ENCODE peak calls at places on chromosome 18, in five cellular contexts. Q is heart right ventricle, N is ovary, J is A549, I is K562. U is an unnamed sample.

GRCh38 chr18:68482815-68483214 is 232.1 kb downstream of the TMX3 start:
- DNase-seq in N (no peak), J (no peak), I (no peak), Q (no peak), U (no peak)

GRCh38 chr18:8721716-8722115 is 16.4 kb downstream of the MTCL1 start:
- DNase-seq in I (no peak), N (no peak), Q (no peak), J (peak), U (no peak)

GRCh38 chr18:73677458-73677857 is 470.2 kb downstream of the FBXO15 start:
- DNase-seq in N (no peak), J (no peak), I (no peak), Q (no peak), U (no peak)

GRCh38 chr18:22817844-22818243 is 115.3 kb upstream of the RBBP8 start:
- DNase-seq in J (no peak), Q (no peak), I (no peak), N (no peak), U (no peak)

GRCh38 chr18:42365550-42365949 is 410.5 kb downstream of the PIK3C3 start:
- DNase-seq in J (no peak), N (no peak), Q (no peak), I (no peak), U (no peak)

GRCh38 chr18:79378416-79379250 is 17.1 kb upstream of the NFATC1 start:
- DNase-seq in I (peak), J (peak), N (peak), Q (peak), U (peak)

GRCh38 chr18:59172664-59173249 is 33.1 kb downstream of the SEC11C start:
- DNase-seq in Q (no peak), J (no peak), I (no peak), N (no peak), U (no peak)

GRCh38 chr18:77077836-77078456 is 54.6 kb downstream of the MBP start:
- DNase-seq in N (no peak), Q (no peak), J (no peak), I (no peak), U (no peak)

GRCh38 chr18:23669202-23669766 is 6.6 kb upstream of the ANKRD29 start:
- DNase-seq in Q (no peak), J (no peak), I (no peak), N (no peak), U (no peak)

GRCh38 chr18:62713651-62714247 is 1.6 kb upstream of the PHLPP1 start:
- DNase-seq in Q (no peak), J (no peak), N (peak), I (no peak), U (no peak)

GRCh38 chr18:13381907-13382682 is 163.5 kb downstream of the LDLRAD4 start:
- DNase-seq in Q (peak), I (no peak), N (peak), J (peak), U (peak)

GRCh38 chr18:44788334-44788733 is 107.6 kb downstream of the SETBP1 start:
- DNase-seq in I (no peak), Q (no peak), J (no peak), N (no peak), U (no peak)
- H3K27ac ChIP-seq in I (no peak), Q (no peak), J (no peak), N (no peak), U (no peak)

GRCh38 chr18:55416791-55417190 is 171.2 kb downstream of the TCF4 start:
- DNase-seq in I (no peak), J (no peak), N (no peak), Q (no peak), U (no peak)

GRCh38 chr18:55414475-55414874 is 173.5 kb downstream of the TCF4 start:
- DNase-seq in I (no peak), N (no peak), J (no peak), Q (no peak), U (no peak)

GRCh38 chr18:55418439-55418838 is 169.6 kb downstream of the TCF4 start:
- DNase-seq in N (no peak), J (no peak), Q (no peak), I (no peak), U (no peak)

GRCh38 chr18:55413474-55413873 is 174.5 kb downstream of the TCF4 start:
- DNase-seq in I (no peak), N (no peak), Q (no peak), J (no peak), U (no peak)

GRCh38 chr18:55415258-55415871 is 172.6 kb downstream of the TCF4 start:
- DNase-seq in N (peak), J (peak), I (peak), Q (peak), U (peak)
- TF ChIP-seq CTCF in N (peak), J (peak), I (peak), Q (peak), U (peak)

GRCh38 chr18:35413163-35413511 is 36.0 kb upstream of the ZNF396 start:
- DNase-seq in J (no peak), I (no peak), Q (no peak), N (no peak), U (no peak)

GRCh38 chr18:35407871-35408481 is 30.8 kb upstream of the ZNF396 start:
- DNase-seq in N (no peak), Q (peak), J (peak), I (peak), U (no peak)

GRCh38 chr18:35410561-35410960 is 33.4 kb upstream of the ZNF396 start:
- DNase-seq in I (no peak), J (no peak), N (no peak), Q (no peak), U (no peak)

GRCh38 chr18:35408843-35409261 is 31.7 kb upstream of the ZNF396 start:
- DNase-seq in J (no peak), I (no peak), Q (no peak), N (no peak), U (no peak)

DNA sequence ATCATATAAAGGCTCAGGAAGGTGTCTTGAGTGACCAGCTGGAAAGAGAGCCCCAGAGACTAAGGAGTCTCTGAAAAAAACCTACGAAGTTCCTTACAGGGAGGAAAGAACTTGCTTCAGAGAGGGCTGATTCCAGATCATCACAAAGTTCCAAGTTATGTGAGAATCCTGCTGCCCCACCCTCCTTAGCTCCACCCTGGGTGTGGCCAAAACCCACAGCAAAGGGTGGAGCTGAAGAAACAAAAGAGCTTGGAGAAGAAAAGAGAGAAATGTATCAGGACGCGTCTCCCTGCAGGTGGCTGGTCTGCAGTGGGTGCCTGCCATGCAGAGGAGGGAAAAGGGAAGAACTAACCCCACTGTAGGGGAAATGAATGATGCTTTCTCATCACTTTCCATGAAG is 32.8 kb upstream of the ZNF396 start:
- DNase-seq in J (peak), N (no peak), I (peak), Q (no peak), U (no peak)
- H3K27ac ChIP-seq in J (peak), N (no peak), I (no peak), Q (no peak), U (no peak)

GRCh38 chr18:1002653-1003178 is 98.0 kb downstream of the ADCYAP1 start:
- DNase-seq in I (no peak), J (no peak), Q (no peak), N (no peak), U (no peak)
- TF ChIP-seq CTCF in I (no peak), J (no peak), Q (no peak), N (no peak), U (no peak)

GRCh38 chr18:48136544-48137353 is 206.3 kb upstream of the SMAD2 start:
- DNase-seq in J (no peak), I (no peak), Q (no peak), N (peak), U (no peak)
- H3K27ac ChIP-seq in J (no peak), I (no peak), Q (no peak), N (peak), U (peak)

DNA sequence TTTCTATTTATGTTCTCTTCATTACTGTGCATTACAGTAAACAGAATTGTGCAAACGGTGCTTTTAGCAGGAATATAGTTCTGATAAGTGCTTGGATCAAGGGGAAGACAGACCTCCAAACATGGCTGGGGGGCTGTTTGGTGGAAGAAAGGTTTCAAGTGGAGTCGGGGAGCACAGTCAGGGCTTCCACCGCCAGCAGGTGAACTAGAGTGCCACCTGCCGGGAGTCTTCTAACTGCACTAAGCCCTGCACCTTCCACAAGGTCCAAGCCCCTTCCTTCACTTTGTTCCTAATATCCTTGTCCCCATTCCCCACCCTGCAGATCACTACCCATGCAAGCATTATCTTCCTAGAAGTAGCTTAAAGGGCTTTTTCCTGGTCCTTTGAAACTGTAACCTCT is 11.1 kb downstream of the ONECUT2 start:
- DNase-seq in I (peak), Q (no peak), J (peak), N (no peak), U (no peak)
- TF ChIP-seq CTCF in I (peak), Q (no peak), J (peak), N (no peak), U (peak)

DNA sequence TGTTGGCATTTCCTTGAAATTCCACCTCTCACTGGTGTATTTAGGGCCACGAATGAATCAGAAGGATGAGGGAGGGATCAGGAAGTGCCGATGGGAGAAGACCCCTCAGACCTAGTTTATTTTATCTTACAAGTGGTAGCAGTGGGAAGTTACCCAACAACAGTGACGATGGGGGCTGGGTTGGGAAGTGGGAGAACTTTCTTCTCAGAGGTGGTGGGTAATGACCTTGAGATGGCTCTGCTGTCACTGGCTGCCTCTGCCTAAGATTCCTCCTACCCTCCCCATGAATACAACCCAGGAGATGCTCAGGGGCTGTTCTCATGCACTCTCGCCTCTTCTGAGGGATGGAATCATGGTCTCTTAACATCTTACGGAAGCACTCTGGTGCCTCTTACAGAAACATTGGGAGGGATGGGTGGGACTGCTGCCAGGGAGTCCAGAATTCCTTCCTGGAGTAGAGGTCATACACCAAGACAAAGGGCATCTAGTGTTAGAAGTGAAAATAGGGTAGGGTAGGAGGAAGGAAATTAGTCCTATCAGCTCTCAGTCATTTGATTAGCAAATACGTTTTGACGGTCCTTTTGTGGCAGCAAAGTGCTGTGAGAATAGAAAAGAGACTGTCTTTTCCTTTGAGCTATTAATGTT is 58.4 kb upstream of the TXNDC2 start:
- DNase-seq in J (no peak), N (no peak), I (no peak), Q (no peak), U (no peak)
- H3K27ac ChIP-seq in J (peak), N (no peak), I (peak), Q (peak), U (peak)

DNA sequence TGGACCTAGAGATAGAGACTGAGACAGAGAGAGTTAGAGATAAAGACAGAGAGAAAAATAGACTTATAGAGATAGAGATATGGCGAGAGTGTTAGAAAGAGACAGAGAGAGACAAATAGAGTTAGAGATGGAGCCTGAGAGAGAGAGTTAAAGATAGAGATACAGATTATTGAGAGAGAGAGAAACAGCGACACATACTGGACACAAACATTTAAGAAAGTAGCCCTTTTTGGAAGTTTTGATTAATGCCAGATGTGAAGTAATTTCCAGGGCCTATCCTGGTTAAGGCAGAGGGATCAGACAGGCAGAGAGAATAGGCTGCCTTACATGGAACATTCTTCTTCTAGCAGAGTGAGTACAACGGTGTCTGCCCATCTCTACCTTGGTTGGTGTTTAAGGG is 311.6 kb upstream of the CDH7 start:
- DNase-seq in N (no peak), J (peak), Q (no peak), I (no peak), U (no peak)
- TF ChIP-seq CTCF in N (no peak), J (no peak), Q (no peak), I (no peak), U (no peak)

GRCh38 chr18:58104071-58104470 is 60.0 kb downstream of the NEDD4L start:
- DNase-seq in J (no peak), Q (no peak), I (no peak), N (no peak), U (no peak)

GRCh38 chr18:58105908-58106673 is 62.1 kb downstream of the NEDD4L start:
- DNase-seq in N (no peak), I (no peak), J (no peak), Q (no peak), U (no peak)

GRCh38 chr18:58105206-58105907 is 61.3 kb downstream of the NEDD4L start:
- DNase-seq in Q (no peak), N (no peak), J (no peak), I (no peak), U (no peak)

GRCh38 chr18:58109251-58109650 is 65.2 kb downstream of the NEDD4L start:
- DNase-seq in I (no peak), J (no peak), Q (no peak), N (no peak), U (no peak)

DNA sequence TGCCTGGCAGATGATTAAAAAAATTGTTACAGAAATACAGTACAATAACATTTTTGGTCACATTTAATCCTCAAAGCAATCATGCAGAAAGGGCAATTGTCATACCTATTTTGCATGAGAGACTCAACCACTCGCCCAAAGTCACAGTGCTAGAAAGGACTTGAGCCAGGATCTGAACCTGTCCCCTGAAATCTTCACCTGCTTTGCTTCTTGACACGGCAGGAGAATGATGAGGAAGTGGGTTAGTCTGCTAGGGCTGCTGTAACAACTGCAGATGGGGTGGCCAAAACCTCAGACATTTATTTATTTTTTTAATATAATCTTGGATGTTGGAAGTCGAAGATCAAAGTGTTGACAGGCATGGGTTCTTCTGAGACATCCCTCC is 62.6 kb downstream of the NEDD4L start:
- DNase-seq in Q (no peak), N (no peak), I (no peak), J (no peak), U (no peak)
- H3K27ac ChIP-seq in Q (no peak), N (no peak), I (no peak), J (no peak), U (no peak)

GRCh38 chr18:6875764-6876163 is 146.2 kb downstream of the ARHGAP28 start:
- DNase-seq in Q (no peak), N (no peak), J (no peak), I (no peak), U (no peak)

GRCh38 chr18:6876646-6877045 is 147.1 kb downstream of the ARHGAP28 start:
- DNase-seq in Q (no peak), J (no peak), I (no peak), N (no peak), U (no peak)

GRCh38 chr18:6877288-6877687 is 147.8 kb downstream of the ARHGAP28 start:
- DNase-seq in Q (no peak), N (no peak), I (no peak), J (no peak), U (no peak)

GRCh38 chr18:6873352-6873751 is 143.8 kb downstream of the ARHGAP28 start:
- DNase-seq in N (no peak), J (no peak), I (no peak), Q (no peak), U (no peak)

DNA sequence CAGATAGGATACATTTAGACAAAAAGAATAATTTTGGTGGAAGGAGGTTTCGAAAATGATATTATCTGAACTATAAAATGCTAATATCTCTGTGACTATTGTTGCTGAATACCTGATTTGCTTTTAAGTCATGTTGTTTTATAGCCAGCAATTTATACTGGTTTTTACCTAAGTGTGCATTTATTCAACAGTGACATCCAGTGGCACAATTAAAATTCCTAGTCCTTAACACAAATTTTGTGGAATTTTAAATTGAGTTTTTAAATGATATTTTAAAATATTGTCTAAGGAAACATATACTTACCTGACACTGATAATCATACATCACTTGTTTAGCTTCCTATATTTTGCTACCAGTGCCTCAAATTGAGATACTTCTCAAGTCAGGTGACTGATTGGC is 144.8 kb downstream of the ARHGAP28 start:
- DNase-seq in Q (no peak), N (no peak), I (no peak), J (no peak), U (no peak)
- TF ChIP-seq CTCF in Q (no peak), N (no peak), I (no peak), J (no peak), U (peak)

U was measured in left ventricle myocardium inferior.